ENCODE peak calls at places on chromosome 7, in nine cellular contexts. L, J, V, G, D, S, W, X and C are unnamed samples.

GRCh38 chr7:155692317-155692716 is 47.9 kb downstream of the RBM33 start:
- DNase-seq in L (no peak), J (no peak), V (no peak), G (no peak), D (no peak), S (no peak), W (no peak), X (no peak), C (no peak)

GRCh38 chr7:138125598-138126111 is 49.4 kb downstream of the AKR1D1 start:
- DNase-seq in L (no peak), J (no peak), V (no peak), G (no peak), D (peak; percentile 79), S (no peak), W (no peak), X (peak; percentile 64), C (no peak)

GRCh38 chr7:120966961-120967360 is 16.4 kb downstream of the ING3 start:
- DNase-seq in L (no peak), J (no peak), V (no peak), G (peak; percentile 42), D (no peak), S (no peak), W (no peak), X (no peak), C (no peak)

GRCh38 chr7:46756256-46756655 is 825.7 kb downstream of the TNS3 start:
- DNase-seq in L (no peak), J (no peak), V (no peak), G (no peak), D (no peak), S (no peak), W (no peak), X (no peak), C (no peak)

GRCh38 chr7:79377097-79377496 is 76.4 kb downstream of the MAGI2 start:
- DNase-seq in L (no peak), J (no peak), V (no peak), G (no peak), D (no peak), S (no peak), W (no peak), X (peak; percentile 53), C (no peak)

GRCh38 chr7:79593819-79594218 is 140.4 kb upstream of the MAGI2 start:
- DNase-seq in L (no peak), J (no peak), V (no peak), G (no peak), D (peak; percentile 27), S (no peak), W (no peak), X (no peak), C (no peak)

GRCh38 chr7:95843286-95843685 is 70.9 kb downstream of the DYNC1I1 start:
- DNase-seq in L (peak; percentile 59), J (no peak), V (no peak), G (peak; percentile 9), D (peak; percentile 14), S (peak; percentile 23), W (no peak), X (peak; percentile 28), C (no peak)

GRCh38 chr7:151773795-151774194 is 103.1 kb downstream of the PRKAG2 start:
- DNase-seq in L (no peak), J (no peak), V (no peak), G (no peak), D (no peak), S (no peak), W (no peak), X (no peak), C (no peak)

GRCh38 chr7:28301148-28301641 is 111.1 kb upstream of the CREB5 start:
- DNase-seq in L (no peak), J (no peak), V (no peak), G (no peak), D (peak; percentile 38), S (no peak), W (no peak), X (peak; percentile 88), C (no peak)

GRCh38 chr7:36985866-36986402 is 261.6 kb upstream of the AOAH start:
- DNase-seq in L (no peak), J (no peak), V (no peak), G (no peak), D (no peak), S (peak; percentile 73), W (no peak), X (no peak), C (no peak)

GRCh38 chr7:151503902-151504714 is 15.6 kb downstream of the RHEB start:
- DNase-seq in L (no peak), J (no peak), V (no peak), G (no peak), D (peak; percentile 73), S (no peak), W (no peak), X (peak; percentile 91), C (peak; percentile 44)

GRCh38 chr7:6443372-6443941 is 4.3 kb downstream of the DAGLB start:
- DNase-seq in L (no peak), J (peak; percentile 85), V (no peak), G (no peak), D (peak; percentile 91), S (no peak), W (no peak), X (peak; percentile 97), C (peak; percentile 24)

GRCh38 chr7:71613316-71613715 is 481.4 kb downstream of the GALNT17 start:
- DNase-seq in L (peak; percentile 10), J (no peak), V (no peak), G (peak; percentile 87), D (no peak), S (no peak), W (peak; percentile 16), X (peak; percentile 20), C (no peak)

GRCh38 chr7:691361-692045 is 35.0 kb upstream of the DNAAF5 start:
- DNase-seq in L (no peak), J (no peak), V (no peak), G (no peak), D (no peak), S (no peak), W (no peak), X (no peak), C (peak; percentile 2)

GRCh38 chr7:33903770-33904679 is 1.3 kb upstream of the BMPER start:
- DNase-seq in L (peak; percentile 56), J (no peak), V (no peak), G (peak; percentile 77), D (no peak), S (peak; percentile 74), W (peak; percentile 45), X (peak; percentile 88), C (peak; percentile 54)

GRCh38 chr7:33904680-33905388 is 505 bp upstream of the BMPER start:
- DNase-seq in L (peak; percentile 71), J (no peak), V (no peak), G (peak; percentile 79), D (no peak), S (peak; percentile 84), W (peak; percentile 53), X (peak; percentile 86), C (peak; percentile 61)

GRCh38 chr7:33900501-33900900 is 4.8 kb upstream of the BMPER start:
- DNase-seq in L (no peak), J (no peak), V (no peak), G (no peak), D (peak; percentile 42), S (no peak), W (no peak), X (peak; percentile 74), C (no peak)

GRCh38 chr7:33901847-33902246 is 3.5 kb upstream of the BMPER start:
- DNase-seq in L (peak; percentile 69), J (no peak), V (no peak), G (peak; percentile 34), D (no peak), S (no peak), W (no peak), X (no peak), C (no peak)

GRCh38 chr7:33901199-33901598 is 4.1 kb upstream of the BMPER start:
- DNase-seq in L (no peak), J (no peak), V (no peak), G (no peak), D (peak; percentile 37), S (no peak), W (no peak), X (peak; percentile 36), C (no peak)
- TF ChIP-seq EZH2phosphoT487 in L (no peak), J (no peak), V (no peak), G (no peak), D (no peak), S (no peak), W (no peak), X (no peak), C (no peak)

GRCh38 chr7:149196151-149196704 is 882 bp downstream of the ZNF282 start:
- DNase-seq in L (peak; percentile 32), J (no peak), V (peak; percentile 16), G (peak; percentile 28), D (no peak), S (peak; percentile 65), W (peak; percentile 28), X (peak; percentile 42), C (no peak)
- H3K27ac ChIP-seq in L (no peak overlapping the region), J (peak overlapping the region; percentile 99), V (peak overlapping the region; percentile 20), G (no peak overlapping the region), D (peak overlapping the region; percentile 40), S (peak overlapping the region; percentile 46), W (peak overlapping the region; percentile 34), X (peak overlapping the region; percentile 78), C (peak overlapping the region; percentile 85)

GRCh38 chr7:112173214-112173905 is 32.8 kb downstream of the DOCK4 start:
- DNase-seq in L (no peak), J (no peak), V (no peak), G (no peak), D (no peak), S (no peak), W (no peak), X (no peak), C (no peak)
- TF ChIP-seq EZH2phosphoT487 in L (no peak), J (no peak), V (no peak), G (no peak), D (no peak), S (no peak), W (no peak), X (no peak), C (no peak)

GRCh38 chr7:73901823-73902597 is 41.1 kb downstream of the TMEM270 start:
- DNase-seq in L (peak; percentile 85), J (no peak), V (no peak), G (no peak), D (no peak), S (peak; percentile 30), W (no peak), X (no peak), C (no peak)

GRCh38 chr7:73896454-73896853 is 35.5 kb downstream of the TMEM270 start:
- DNase-seq in L (no peak), J (no peak), V (no peak), G (no peak), D (peak; percentile 32), S (no peak), W (no peak), X (peak; percentile 76), C (no peak)

GRCh38 chr7:73901231-73901822 is 40.4 kb downstream of the TMEM270 start:
- DNase-seq in L (no peak), J (no peak), V (no peak), G (no peak), D (no peak), S (peak; percentile 12), W (no peak), X (no peak), C (no peak)

GRCh38 chr7:73900286-73900685 is 39.3 kb downstream of the TMEM270 start:
- DNase-seq in L (peak; percentile 38), J (no peak), V (no peak), G (no peak), D (no peak), S (peak; percentile 46), W (no peak), X (peak; percentile 51), C (no peak)

DNA sequence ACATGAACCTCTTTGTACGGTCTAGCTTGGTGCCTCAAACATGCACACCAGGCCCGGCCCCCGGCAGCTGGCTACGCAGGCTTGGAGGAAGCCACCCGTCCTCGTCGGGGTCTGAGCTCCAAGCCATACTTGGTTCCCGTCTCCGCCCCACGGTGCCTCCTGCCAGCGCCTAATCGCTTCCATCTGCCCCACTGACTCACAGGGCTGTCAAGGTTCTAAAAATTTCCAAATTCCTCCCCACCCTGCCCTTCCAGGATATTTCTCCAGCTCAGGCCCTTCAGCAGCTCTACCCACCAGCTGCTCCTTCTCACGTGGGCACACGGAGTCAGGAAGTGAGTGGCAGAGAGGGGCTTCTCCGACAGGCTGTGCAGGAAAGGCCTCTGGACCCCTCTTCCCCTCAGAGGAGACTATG is 38.8 kb downstream of the TMEM270 start:
- DNase-seq in L (no peak), J (no peak), V (no peak), G (no peak), D (peak; percentile 64), S (no peak), W (no peak), X (peak; percentile 97), C (no peak)
- H3K27ac ChIP-seq in L (no peak overlapping the region), J (no peak overlapping the region), V (no peak overlapping the region), G (no peak overlapping the region), D (no peak overlapping the region), S (peak overlapping the region; percentile 96), W (no peak overlapping the region), X (peak overlapping the region; percentile 92), C (peak overlapping the region; percentile 67)